ENCODE peak calls at places on chromosome 1, in ten cellular contexts. F is substantia nigra; C is AG20443; V is activated gamma-delta T cell treated with anti-CD3 and anti-CD28 coated beads, Interleukin-2, amount 50 U/mL, for 16 hours; W is iPS-NIHi11; Z is AG08395; H is NCI-H774; X is GM12864; E is occipital lobe; I is naive thymus-derived CD8-positive, alpha-beta T cell. O is an unnamed sample.

GRCh38 chr1:161382214-161383019 is 14.7 kb upstream of the CFAP126 start:
- DNase-seq in F (no peak), C (peak), V (no peak), W (peak), Z (peak), H (peak), X (no peak), E (no peak), I (no peak), O (no peak)

GRCh38 chr1:27284425-27285287 is 37.3 kb upstream of the TMEM222 start:
- DNase-seq in F (peak), C (peak), V (peak), W (peak), Z (peak), H (peak), X (peak), E (peak), I (peak), O (peak)

GRCh38 chr1:41498391-41498790 is 13.9 kb upstream of the EDN2 start:
- DNase-seq in F (no peak), C (no peak), V (no peak), W (no peak), Z (no peak), H (no peak), X (no peak), E (no peak), I (no peak), O (no peak)

GRCh38 chr1:86067626-86068025 is 88.9 kb downstream of the COL24A1 start:
- DNase-seq in F (no peak), C (no peak), V (no peak), W (no peak), Z (no peak), H (no peak), X (no peak), E (no peak), I (no peak), O (no peak)

GRCh38 chr1:243433737-243434370 is 178.0 kb downstream of the SDCCAG8 start:
- DNase-seq in F (no peak), C (no peak), V (no peak), W (no peak), Z (no peak), H (no peak), X (no peak), E (no peak), I (no peak), O (no peak)

GRCh38 chr1:185358957-185359356 is 41.9 kb upstream of the IVNS1ABP start:
- DNase-seq in F (no peak), C (no peak), V (no peak), W (peak), Z (no peak), H (no peak), X (no peak), E (no peak), I (no peak), O (no peak)

GRCh38 chr1:207579436-207579799 is 65.5 kb upstream of the CR1L start:
- DNase-seq in F (peak), C (peak), V (no peak), W (peak), Z (peak), H (peak), X (no peak), E (peak), I (no peak), O (peak)

GRCh38 chr1:161706483-161707347 is at the start of gene FCRLA:
- DNase-seq in F (no peak), C (peak), V (no peak), W (no peak), Z (peak), H (no peak), X (peak), E (peak), I (no peak), O (no peak)

GRCh38 chr1:211643324-211644212 is 31.9 kb downstream of the NEK2 start:
- DNase-seq in F (no peak), C (no peak), V (no peak), W (peak), Z (no peak), H (peak), X (no peak), E (no peak), I (no peak), O (peak)

GRCh38 chr1:168553680-168554553 is 10.1 kb upstream of the XCL2 start:
- DNase-seq in F (no peak), C (no peak), V (no peak), W (no peak), Z (no peak), H (no peak), X (no peak), E (no peak), I (no peak), O (no peak)

GRCh38 chr1:228459091-228459993 is 27.8 kb upstream of the RNF187 start:
- DNase-seq in F (no peak), C (peak), V (peak), W (peak), Z (peak), H (peak), X (peak), E (no peak), I (peak), O (peak)

GRCh38 chr1:29002792-29003191 is 88.4 kb downstream of the EPB41 start:
- DNase-seq in F (no peak), C (no peak), V (no peak), W (no peak), Z (no peak), H (no peak), X (no peak), E (no peak), I (no peak), O (no peak)